ENCODE peak calls at places on chromosome X, in nine cellular contexts. M, W, K, C, G, A, O, F and V are unnamed samples.

GRCh38 chrX:19344207-19344534 is 444 bp downstream of the PDHA1 start:
- DNase-seq in M (no peak), W (no peak), K (no peak), C (no peak), G (no peak), A (peak; percentile 57), O (peak; percentile 6), F (peak; percentile 1), V (no peak)

GRCh38 chrX:91122141-91122540 is 312.5 kb upstream of the PABPC5 start:
- DNase-seq in M (no peak), W (no peak), K (no peak), C (no peak), G (no peak), A (no peak), O (no peak), F (no peak), V (no peak)

GRCh38 chrX:76427560-76428242 is at the start of gene MAGEE1:
- DNase-seq in M (peak; percentile 85), W (peak; percentile 36), K (peak; percentile 46), C (peak; percentile 75), G (peak; percentile 79), A (peak; percentile 74), O (peak; percentile 63), F (peak; percentile 51), V (peak; percentile 64)

GRCh38 chrX:27981349-27981748 is at the start of gene DCAF8L1:
- DNase-seq in M (no peak), W (no peak), K (no peak), C (no peak), G (no peak), A (no peak), O (no peak), F (no peak), V (no peak)

GRCh38 chrX:29419774-29420553 is 795.4 kb upstream of the MAGEB2 start:
- DNase-seq in M (no peak), W (peak; percentile 93), K (peak; percentile 93), C (no peak), G (peak; percentile 19), A (no peak), O (no peak), F (peak; percentile 71), V (no peak)

GRCh38 chrX:153493085-153493484 is 1.7 kb upstream of the BGN start:
- DNase-seq in M (no peak), W (no peak), K (no peak), C (no peak), G (no peak), A (no peak), O (no peak), F (no peak), V (no peak)

GRCh38 chrX:112473654-112474053 is 206.1 kb downstream of the LHFPL1 start:
- DNase-seq in M (no peak), W (no peak), K (no peak), C (no peak), G (no peak), A (no peak), O (peak; percentile 2), F (no peak), V (no peak)

GRCh38 chrX:40733691-40734090 is 1.7 kb downstream of the MED14 start:
- DNase-seq in M (no peak), W (no peak), K (peak; percentile 2), C (no peak), G (no peak), A (peak; percentile 17), O (no peak), F (peak; percentile 1), V (no peak)

GRCh38 chrX:6226053-6226645 is 2.5 kb downstream of the NLGN4X start:
- DNase-seq in M (peak; percentile 63), W (no peak), K (peak; percentile 6), C (no peak), G (peak; percentile 22), A (no peak), O (peak; percentile 73), F (no peak), V (peak; percentile 15)

GRCh38 chrX:154411981-154412340 is 622 bp downstream of the TAFAZZIN start:
- DNase-seq in M (peak; percentile 80), W (peak; percentile 23), K (peak; percentile 50), C (peak; percentile 58), G (peak; percentile 73), A (peak; percentile 71), O (peak; percentile 77), F (peak; percentile 61), V (peak; percentile 46)

DNA sequence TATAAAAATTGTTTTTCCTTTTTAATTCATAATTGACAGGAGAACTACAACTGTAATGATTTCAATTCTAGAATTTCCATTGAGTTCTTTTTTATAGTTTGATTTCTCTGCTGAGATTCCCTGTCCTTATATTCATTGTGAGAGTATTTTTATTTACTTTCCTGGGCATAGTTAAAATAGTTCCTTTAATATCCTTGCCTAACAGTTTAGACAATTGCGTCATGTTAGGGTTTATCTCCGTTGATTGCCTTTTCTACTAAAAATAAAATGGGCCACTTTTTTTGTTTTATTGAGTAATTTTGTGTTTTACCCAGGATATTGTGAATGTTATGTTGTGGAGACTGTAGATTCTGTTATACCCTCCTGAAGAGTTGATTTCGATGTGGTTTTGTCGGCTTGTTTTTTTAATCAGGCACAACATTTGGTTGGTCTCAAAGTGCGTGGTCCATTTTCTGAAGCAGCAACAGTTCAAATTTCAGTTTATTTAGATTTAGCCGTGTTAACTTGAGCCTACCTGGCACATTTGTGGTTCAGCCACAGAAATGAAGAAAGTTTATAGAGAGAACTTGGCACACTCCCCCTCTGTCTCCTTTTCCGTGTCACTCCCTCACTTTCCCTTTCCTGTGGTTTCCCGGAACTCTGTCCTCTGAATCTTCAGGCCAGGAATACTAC is 16.0 kb upstream of the PRRG1 start:
- DNase-seq in M (no peak), W (no peak), K (no peak), C (no peak), G (no peak), A (no peak), O (no peak), F (no peak), V (no peak)
- H3K4me3 ChIP-seq in M (no peak overlapping the region), W (no peak overlapping the region), K (no peak overlapping the region), C (no peak overlapping the region), G (no peak overlapping the region), A (no peak overlapping the region), O (no peak overlapping the region), F (no peak overlapping the region), V (no peak overlapping the region)

GRCh38 chrX:3348191-3348590 is 1.7 kb upstream of the MXRA5 start:
- DNase-seq in M (no peak), W (no peak), K (no peak), C (no peak), G (no peak), A (no peak), O (no peak), F (no peak), V (no peak)

GRCh38 chrX:3351287-3351686 is 4.8 kb upstream of the MXRA5 start:
- DNase-seq in M (no peak), W (no peak), K (no peak), C (no peak), G (no peak), A (no peak), O (no peak), F (no peak), V (no peak)

GRCh38 chrX:3346436-3347329 is at the start of gene MXRA5:
- DNase-seq in M (peak; percentile 74), W (peak; percentile 62), K (peak; percentile 75), C (no peak), G (peak; percentile 52), A (peak; percentile 66), O (peak; percentile 46), F (no peak), V (peak; percentile 36)

DNA sequence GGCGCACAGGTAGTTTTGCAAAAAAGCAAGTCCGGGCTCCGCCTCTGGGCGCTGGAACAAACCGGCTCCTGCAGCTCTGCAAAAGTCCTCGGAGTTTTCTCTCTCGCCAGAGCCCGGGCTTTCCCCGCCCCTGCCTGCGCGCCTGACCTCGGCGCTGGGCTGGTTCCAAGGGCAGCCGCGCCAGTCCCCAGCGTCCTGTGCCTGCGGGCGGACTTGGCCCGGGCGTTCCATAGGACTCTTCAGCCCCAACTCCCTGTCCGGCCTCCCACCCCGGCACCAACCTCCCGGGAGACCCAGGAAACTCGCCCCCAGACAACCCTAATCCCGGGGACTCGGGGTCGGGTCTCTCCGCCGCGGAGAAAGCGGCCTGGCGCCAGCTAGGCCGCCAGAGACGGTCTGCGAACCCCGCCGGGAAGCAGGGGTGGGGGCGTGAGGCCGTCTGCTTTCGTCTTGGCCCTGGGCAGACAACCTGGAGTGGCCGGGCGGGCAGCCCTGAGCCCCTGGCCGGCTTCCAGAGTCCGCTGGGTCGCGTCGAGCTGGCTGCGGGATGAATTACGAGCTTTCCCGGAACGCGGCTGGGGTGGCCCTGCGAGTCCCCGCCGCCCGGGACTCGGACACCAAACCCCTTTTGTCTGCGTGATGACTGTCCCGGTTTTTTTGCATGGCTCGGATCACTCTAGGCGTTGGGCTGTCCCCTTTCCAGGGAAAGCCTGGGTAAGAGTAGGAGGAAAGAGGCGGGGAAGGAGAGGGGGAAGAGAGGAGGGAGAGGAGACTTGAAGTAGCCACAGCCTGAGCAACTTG is 971 bp downstream of the MXRA5 start:
- DNase-seq in M (peak; percentile 66), W (peak; percentile 44), K (peak; percentile 56), C (no peak), G (peak; percentile 66), A (peak; percentile 72), O (peak; percentile 71), F (no peak), V (peak; percentile 63)
- TF ChIP-seq EZH2 in M (peak; percentile 32), W (no peak), K (no peak), C (no peak), G (no peak), A (no peak), O (peak; percentile 38), F (no peak), V (no peak)

DNA sequence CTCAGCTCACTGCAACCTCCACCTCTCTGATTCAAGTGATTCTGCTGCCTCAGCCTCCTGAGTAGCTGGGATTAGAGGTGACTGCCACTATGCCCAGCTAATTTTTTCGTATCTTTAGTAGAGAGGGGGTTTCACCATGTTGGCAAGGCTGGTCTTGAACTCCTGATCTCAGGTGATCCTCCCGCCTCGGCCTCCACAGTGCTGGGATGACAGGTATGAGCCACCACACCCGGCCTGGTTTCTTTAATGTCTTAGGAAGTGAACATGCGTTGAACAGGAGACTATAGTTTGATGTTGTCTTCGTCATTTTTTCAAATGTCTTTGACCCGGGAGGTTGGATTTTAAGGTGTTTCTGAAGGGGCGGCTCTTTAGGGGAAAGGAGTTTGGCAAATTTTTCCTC is 91.0 kb downstream of the DHRSX start:
- DNase-seq in M (no peak), W (no peak), K (no peak), C (no peak), G (no peak), A (no peak), O (no peak), F (no peak), V (no peak)
- H3K4me2 ChIP-seq in M (no peak overlapping the region), W (no peak overlapping the region), K (no peak overlapping the region), C (no peak overlapping the region), G (peak overlapping the region; percentile 60), A (no peak overlapping the region), O (no peak overlapping the region), F (no peak overlapping the region), V (no peak overlapping the region)

DNA sequence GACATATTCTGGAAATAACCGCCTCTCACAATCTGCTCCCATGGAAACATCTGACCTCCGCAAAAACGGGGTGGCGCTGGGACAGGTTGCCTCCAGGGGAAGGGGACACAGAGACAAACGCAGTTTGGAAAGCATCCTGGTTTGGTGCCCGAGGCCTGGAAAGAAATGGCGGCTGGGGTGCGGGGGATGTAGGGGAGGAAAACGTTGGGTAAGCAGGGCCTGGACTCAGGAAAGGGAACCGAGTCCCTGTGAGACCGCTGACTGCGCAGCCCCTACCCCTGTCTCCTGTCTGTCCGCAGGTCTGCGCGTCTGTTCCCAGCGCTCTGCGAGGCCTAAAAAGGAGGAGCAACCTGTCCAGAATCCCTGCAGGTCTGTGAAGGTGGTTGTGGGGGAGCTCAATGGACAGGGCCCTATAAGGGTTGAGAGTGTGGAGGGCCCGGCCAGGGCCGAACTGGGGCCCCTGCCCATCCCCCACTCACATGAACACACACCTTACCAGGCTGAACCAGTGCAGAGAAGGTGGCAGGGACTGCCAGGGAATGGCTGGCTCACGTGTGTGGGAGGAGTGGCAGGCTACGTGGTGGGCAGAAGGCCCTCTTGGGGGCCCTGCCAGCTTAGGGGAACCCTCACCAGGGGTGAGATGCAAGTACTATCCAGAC is 671 bp downstream of the TCEAL3 start:
- DNase-seq in M (peak; percentile 11), W (no peak), K (no peak), C (peak; percentile 1), G (no peak), A (peak; percentile 34), O (no peak), F (no peak), V (no peak)
- H3K4me3 ChIP-seq in M (peak overlapping the region; percentile 68), W (peak overlapping the region; percentile 67), K (peak overlapping the region; percentile 61), C (peak overlapping the region; percentile 93), G (peak overlapping the region; percentile 86), A (peak overlapping the region; percentile 96), O (peak overlapping the region; percentile 71), F (peak overlapping the region; percentile 75), V (peak overlapping the region; percentile 69)